ENCODE peak calls at places on chromosomes 7 and 10, in seven cellular contexts. One of them, this sample, is unnamed.

GRCh38 chr10:51960494-51960895 is 261.1 kb upstream of the CSTF2T start:
- DNase-seq in tibial artery: no peak
- DNase-seq in BJ: peak; percentile 30
- DNase-seq in astrocyte of the cerebellum: peak; percentile 27
- DNase-seq in lower lobe of right lung: no peak
- DNase-seq in HL-60: peak; percentile 1
- DNase-seq in brain microvascular endothelial cell: peak; percentile 42
- DNase-seq in this sample: peak; percentile 27

GRCh38 chr7:145534301-145534700 is 582.3 kb upstream of the CNTNAP2 start:
- DNase-seq in lower lobe of right lung: no peak
- DNase-seq in BJ: no peak
- DNase-seq in astrocyte of the cerebellum: no peak
- DNase-seq in HL-60: no peak
- DNase-seq in tibial artery: no peak
- DNase-seq in brain microvascular endothelial cell: no peak
- DNase-seq in this sample: no peak

GRCh38 chr10:52778511-52779392 is 6.2 kb upstream of the MBL2 start:
- DNase-seq in lower lobe of right lung: no peak
- DNase-seq in BJ: no peak
- DNase-seq in brain microvascular endothelial cell: peak; percentile 36
- DNase-seq in HL-60: no peak
- DNase-seq in astrocyte of the cerebellum: no peak
- DNase-seq in tibial artery: no peak
- DNase-seq in this sample: peak; percentile 7

GRCh38 chr7:33742999-33743587 is 162.2 kb upstream of the BMPER start:
- DNase-seq in tibial artery: no peak
- DNase-seq in astrocyte of the cerebellum: no peak
- DNase-seq in brain microvascular endothelial cell: no peak
- DNase-seq in BJ: no peak
- DNase-seq in lower lobe of right lung: no peak
- DNase-seq in HL-60: no peak
- DNase-seq in this sample: no peak

GRCh38 chr10:114967071-114967470 is 29.1 kb downstream of the TRUB1 start:
- DNase-seq in lower lobe of right lung: no peak
- DNase-seq in HL-60: no peak
- DNase-seq in BJ: no peak
- DNase-seq in tibial artery: no peak
- DNase-seq in astrocyte of the cerebellum: no peak
- DNase-seq in brain microvascular endothelial cell: peak; percentile 33
- DNase-seq in this sample: no peak

GRCh38 chr7:72335561-72336381 is 76.4 kb downstream of the CALN1 start:
- DNase-seq in BJ: no peak
- DNase-seq in tibial artery: no peak
- DNase-seq in astrocyte of the cerebellum: no peak
- DNase-seq in HL-60: no peak
- DNase-seq in brain microvascular endothelial cell: no peak
- DNase-seq in lower lobe of right lung: no peak
- DNase-seq in this sample: no peak

GRCh38 chr7:22452142-22452763 is 47.7 kb downstream of the STEAP1B start:
- DNase-seq in tibial artery: no peak
- DNase-seq in HL-60: peak; percentile 26
- DNase-seq in brain microvascular endothelial cell: peak; percentile 26
- DNase-seq in BJ: no peak
- DNase-seq in astrocyte of the cerebellum: no peak
- DNase-seq in lower lobe of right lung: peak; percentile 61
- DNase-seq in this sample: no peak

GRCh38 chr7:81014266-81014665 is 95.4 kb upstream of the SEMA3C start:
- DNase-seq in brain microvascular endothelial cell: no peak
- DNase-seq in HL-60: no peak
- DNase-seq in lower lobe of right lung: no peak
- DNase-seq in BJ: no peak
- DNase-seq in astrocyte of the cerebellum: no peak
- DNase-seq in tibial artery: no peak
- DNase-seq in this sample: no peak

GRCh38 chr7:87100326-87100725 is 40.9 kb upstream of the ELAPOR2 start:
- DNase-seq in tibial artery: no peak
- DNase-seq in astrocyte of the cerebellum: no peak
- DNase-seq in HL-60: no peak
- DNase-seq in brain microvascular endothelial cell: no peak
- DNase-seq in lower lobe of right lung: no peak
- DNase-seq in BJ: no peak
- DNase-seq in this sample: no peak

GRCh38 chr10:59373071-59373470 is 10.7 kb upstream of the FAM13C start:
- DNase-seq in HL-60: no peak
- DNase-seq in BJ: no peak
- DNase-seq in brain microvascular endothelial cell: peak; percentile 71
- DNase-seq in astrocyte of the cerebellum: no peak
- DNase-seq in lower lobe of right lung: no peak
- DNase-seq in tibial artery: no peak
- DNase-seq in this sample: no peak

GRCh38 chr7:16915405-16915804 is 33.6 kb upstream of the AGR3 start:
- DNase-seq in tibial artery: no peak
- DNase-seq in lower lobe of right lung: no peak
- DNase-seq in astrocyte of the cerebellum: peak; percentile 90
- DNase-seq in brain microvascular endothelial cell: peak; percentile 90
- DNase-seq in HL-60: no peak
- DNase-seq in BJ: peak; percentile 75
- DNase-seq in this sample: peak; percentile 38

GRCh38 chr10:128203028-128203427 is 76.8 kb upstream of the MKI67 start:
- DNase-seq in astrocyte of the cerebellum: no peak
- DNase-seq in tibial artery: no peak
- DNase-seq in lower lobe of right lung: no peak
- DNase-seq in BJ: no peak
- DNase-seq in brain microvascular endothelial cell: no peak
- DNase-seq in HL-60: no peak
- DNase-seq in this sample: no peak

GRCh38 chr7:93551063-93551895 is 23.2 kb downstream of the CALCR start:
- DNase-seq in HL-60: no peak
- DNase-seq in brain microvascular endothelial cell: peak; percentile 37
- DNase-seq in BJ: no peak
- DNase-seq in tibial artery: no peak
- DNase-seq in lower lobe of right lung: no peak
- DNase-seq in astrocyte of the cerebellum: peak; percentile 39
- DNase-seq in this sample: peak; percentile 36

GRCh38 chr7:83655951-83656556 is 7.1 kb upstream of the SEMA3E start:
- DNase-seq in tibial artery: no peak
- DNase-seq in BJ: no peak
- DNase-seq in astrocyte of the cerebellum: peak; percentile 45
- DNase-seq in HL-60: peak; percentile 29
- DNase-seq in lower lobe of right lung: no peak
- DNase-seq in brain microvascular endothelial cell: peak; percentile 64
- DNase-seq in this sample: no peak
- TF ChIP-seq CTCF in tibial artery: peak; percentile 49
- TF ChIP-seq CTCF in BJ: peak; percentile 87
- TF ChIP-seq CTCF in astrocyte of the cerebellum: peak; percentile 95
- TF ChIP-seq CTCF in HL-60: peak; percentile 58
- TF ChIP-seq CTCF in lower lobe of right lung: peak; percentile 53
- TF ChIP-seq CTCF in brain microvascular endothelial cell: peak; percentile 81
- TF ChIP-seq CTCF in this sample: peak; percentile 80

GRCh38 chr10:126226988-126227761 is 161.1 kb downstream of the ADAM12 start:
- DNase-seq in HL-60: no peak
- DNase-seq in astrocyte of the cerebellum: no peak
- DNase-seq in BJ: no peak
- DNase-seq in lower lobe of right lung: no peak
- DNase-seq in brain microvascular endothelial cell: no peak
- DNase-seq in tibial artery: no peak
- DNase-seq in this sample: no peak
- H3K4me3 ChIP-seq in HL-60: no peak overlapping the region
- H3K4me3 ChIP-seq in astrocyte of the cerebellum: no peak overlapping the region
- H3K4me3 ChIP-seq in BJ: no peak overlapping the region
- H3K4me3 ChIP-seq in lower lobe of right lung: no peak overlapping the region
- H3K4me3 ChIP-seq in brain microvascular endothelial cell: no peak overlapping the region
- H3K4me3 ChIP-seq in tibial artery: no peak overlapping the region
- H3K4me3 ChIP-seq in this sample: no peak overlapping the region

DNA sequence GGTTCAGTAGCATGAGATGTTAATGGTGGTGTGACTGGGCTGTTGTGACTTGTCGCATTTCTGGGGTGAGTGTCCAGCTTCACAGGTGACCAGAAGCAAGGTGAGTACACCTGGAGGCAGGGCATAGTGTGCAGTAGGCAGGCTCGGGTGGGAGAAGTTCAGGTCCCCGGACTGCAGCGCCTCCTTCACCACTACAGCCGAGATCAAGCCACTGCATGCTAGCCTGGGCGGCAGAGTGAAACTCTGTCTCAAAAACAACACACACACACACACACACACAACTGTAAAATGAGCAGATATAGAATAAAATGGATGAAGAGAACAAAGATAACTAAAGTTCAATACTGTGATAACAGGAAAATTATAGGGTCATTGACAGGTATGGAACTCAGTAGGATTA is 11.1 kb upstream of the PARD3 start:
- DNase-seq in lower lobe of right lung: no peak
- DNase-seq in tibial artery: no peak
- DNase-seq in brain microvascular endothelial cell: no peak
- DNase-seq in BJ: no peak
- DNase-seq in HL-60: no peak
- DNase-seq in astrocyte of the cerebellum: no peak
- DNase-seq in this sample: no peak
- TF ChIP-seq CTCF in lower lobe of right lung: no peak
- TF ChIP-seq CTCF in tibial artery: no peak
- TF ChIP-seq CTCF in brain microvascular endothelial cell: peak; percentile 10
- TF ChIP-seq CTCF in BJ: no peak
- TF ChIP-seq CTCF in HL-60: no peak
- TF ChIP-seq CTCF in astrocyte of the cerebellum: no peak
- TF ChIP-seq CTCF in this sample: no peak

GRCh38 chr10:3173173-3173878 is 744 bp upstream of the PITRM1 start:
- DNase-seq in brain microvascular endothelial cell: no peak
- DNase-seq in BJ: no peak
- DNase-seq in lower lobe of right lung: peak; percentile 95
- DNase-seq in HL-60: no peak
- DNase-seq in astrocyte of the cerebellum: no peak
- DNase-seq in tibial artery: no peak
- DNase-seq in this sample: no peak
- H3K4me3 ChIP-seq in brain microvascular endothelial cell: peak overlapping the region; percentile 53
- H3K4me3 ChIP-seq in BJ: peak overlapping the region; percentile 47
- H3K4me3 ChIP-seq in lower lobe of right lung: peak overlapping the region; percentile 88
- H3K4me3 ChIP-seq in HL-60: peak overlapping the region; percentile 45
- H3K4me3 ChIP-seq in astrocyte of the cerebellum: peak overlapping the region; percentile 39
- H3K4me3 ChIP-seq in tibial artery: peak overlapping the region; percentile 79
- H3K4me3 ChIP-seq in this sample: peak overlapping the region; percentile 28

GRCh38 chr7:117458977-117459583 is 20.7 kb upstream of the CFTR start:
- DNase-seq in lower lobe of right lung: no peak
- DNase-seq in tibial artery: no peak
- DNase-seq in HL-60: no peak
- DNase-seq in astrocyte of the cerebellum: peak; percentile 23
- DNase-seq in brain microvascular endothelial cell: no peak
- DNase-seq in BJ: peak; percentile 2
- DNase-seq in this sample: peak; percentile 1
- TF ChIP-seq CTCF in lower lobe of right lung: peak; percentile 51
- TF ChIP-seq CTCF in tibial artery: peak; percentile 51
- TF ChIP-seq CTCF in HL-60: peak; percentile 4
- TF ChIP-seq CTCF in astrocyte of the cerebellum: peak; percentile 37
- TF ChIP-seq CTCF in brain microvascular endothelial cell: peak; percentile 54
- TF ChIP-seq CTCF in BJ: peak; percentile 64
- TF ChIP-seq CTCF in this sample: peak; percentile 44

GRCh38 chr10:92593553-92594046 is 670 bp downstream of the KIF11 start:
- DNase-seq in BJ: no peak
- DNase-seq in tibial artery: no peak
- DNase-seq in astrocyte of the cerebellum: no peak
- DNase-seq in lower lobe of right lung: no peak
- DNase-seq in HL-60: no peak
- DNase-seq in brain microvascular endothelial cell: no peak
- DNase-seq in this sample: no peak

GRCh38 chr10:92594194-92594593 is 1.3 kb downstream of the KIF11 start:
- DNase-seq in lower lobe of right lung: no peak
- DNase-seq in astrocyte of the cerebellum: no peak
- DNase-seq in BJ: no peak
- DNase-seq in HL-60: no peak
- DNase-seq in tibial artery: no peak
- DNase-seq in brain microvascular endothelial cell: no peak
- DNase-seq in this sample: no peak

GRCh38 chr10:92591550-92592140 is 1.3 kb upstream of the KIF11 start:
- DNase-seq in tibial artery: peak; percentile 92
- DNase-seq in brain microvascular endothelial cell: peak; percentile 88
- DNase-seq in HL-60: peak; percentile 94
- DNase-seq in lower lobe of right lung: peak; percentile 96
- DNase-seq in BJ: peak; percentile 74
- DNase-seq in astrocyte of the cerebellum: peak; percentile 74
- DNase-seq in this sample: peak; percentile 65

GRCh38 chr10:92592761-92593552 is at the start of gene KIF11:
- DNase-seq in BJ: peak; percentile 85
- DNase-seq in brain microvascular endothelial cell: peak; percentile 98
- DNase-seq in lower lobe of right lung: peak; percentile 99
- DNase-seq in tibial artery: peak; percentile 99
- DNase-seq in astrocyte of the cerebellum: peak; percentile 93
- DNase-seq in HL-60: peak; percentile 99
- DNase-seq in this sample: peak; percentile 93

DNA sequence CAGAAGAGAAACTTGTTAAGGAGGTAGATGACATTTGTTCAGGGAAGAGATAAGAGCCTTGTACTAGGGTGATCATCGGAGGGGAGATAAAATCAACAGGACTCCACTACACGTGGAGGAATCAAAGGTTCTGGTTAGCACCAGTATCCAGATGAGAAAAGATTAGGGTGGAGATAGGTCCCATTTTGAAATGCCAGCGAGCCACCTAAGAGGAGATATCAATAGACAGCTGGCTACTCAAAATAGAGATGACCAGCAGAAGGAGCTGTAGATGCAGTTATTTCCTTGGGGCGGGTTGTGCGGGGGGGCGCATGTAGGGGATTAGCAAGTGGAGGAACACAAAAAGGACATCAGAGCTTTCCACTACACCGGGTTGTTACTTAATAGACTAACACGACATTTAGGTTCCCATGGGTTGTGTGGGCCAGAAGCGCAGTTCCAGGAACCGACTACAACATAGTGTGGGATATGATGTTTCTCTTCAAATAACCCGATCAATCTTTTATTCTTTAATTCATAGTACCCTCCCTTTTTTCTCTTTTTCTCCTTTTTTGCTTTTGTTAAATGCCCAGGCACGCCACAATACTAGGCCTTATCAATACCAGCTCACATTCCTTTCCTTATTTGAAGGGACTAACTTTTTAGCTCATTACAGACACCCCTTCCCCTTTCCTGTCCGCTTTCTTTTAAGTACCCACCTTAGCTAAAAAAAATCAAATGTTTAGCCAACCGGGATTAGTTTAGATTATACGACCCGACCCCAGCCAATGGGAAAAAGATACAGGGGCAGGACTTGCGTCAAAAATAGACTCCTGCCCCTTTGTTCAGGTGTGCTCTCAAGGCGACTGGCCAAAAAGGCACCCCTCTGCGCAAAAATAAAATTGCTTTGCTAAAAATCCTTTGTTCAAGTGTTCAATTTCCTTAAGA is 2.0 kb upstream of the KIF11 start:
- DNase-seq in tibial artery: peak; percentile 56
- DNase-seq in BJ: no peak
- DNase-seq in HL-60: peak; percentile 82
- DNase-seq in lower lobe of right lung: peak; percentile 57
- DNase-seq in brain microvascular endothelial cell: peak; percentile 51
- DNase-seq in astrocyte of the cerebellum: no peak
- DNase-seq in this sample: no peak
- H3K4me3 ChIP-seq in tibial artery: peak overlapping the region; percentile 60
- H3K4me3 ChIP-seq in BJ: peak overlapping the region; percentile 86
- H3K4me3 ChIP-seq in HL-60: peak overlapping the region; percentile 97
- H3K4me3 ChIP-seq in lower lobe of right lung: peak overlapping the region; percentile 71
- H3K4me3 ChIP-seq in brain microvascular endothelial cell: peak overlapping the region; percentile 55
- H3K4me3 ChIP-seq in astrocyte of the cerebellum: peak overlapping the region; percentile 79
- H3K4me3 ChIP-seq in this sample: peak overlapping the region; percentile 92